ENCODE peak calls at places on chromosomes 5 and 9, in nine cellular contexts. E, R, H, Q, B, S, A, D and W are unnamed samples.

GRCh38 chr5:80010754-80011392 is 19.8 kb upstream of the MTX3 start:
- DNase-seq in R (no peak), E (no peak), B (no peak), S (no peak), A (no peak), D (no peak), H (no peak), Q (no peak), W (no peak)

GRCh38 chr9:128249914-128250838 is 25.6 kb downstream of the GOLGA2 start:
- DNase-seq in D (peak), Q (peak), S (peak), B (peak), A (peak), R (peak), H (peak), E (no peak), W (peak)

GRCh38 chr5:60870857-60871256 is 26.8 kb upstream of the ELOVL7 start:
- DNase-seq in D (no peak), H (no peak), S (no peak), Q (no peak), R (no peak), B (no peak), A (no peak), E (no peak), W (no peak)

GRCh38 chr5:135451581-135452360 is at the start of gene TIFAB:
- DNase-seq in B (no peak), S (no peak), R (no peak), H (no peak), A (no peak), D (no peak), Q (no peak), E (no peak), W (no peak)

GRCh38 chr5:94545870-94546625 is 72.4 kb downstream of the KIAA0825 start:
- DNase-seq in R (no peak), E (no peak), D (no peak), H (no peak), B (no peak), Q (no peak), S (peak), A (no peak), W (no peak)

GRCh38 chr5:76250463-76250862 is 152.6 kb upstream of the IQGAP2 start:
- DNase-seq in Q (no peak), R (no peak), B (no peak), D (no peak), S (no peak), A (no peak), H (no peak), E (no peak), W (no peak)

GRCh38 chr9:79279356-79279755 is 292.4 kb upstream of the TLE4 start:
- DNase-seq in E (no peak), R (no peak), H (no peak), A (no peak), Q (no peak), D (no peak), S (no peak), B (no peak), W (no peak)

GRCh38 chr5:122121782-122122465 is 7.4 kb upstream of the ZNF474 start:
- DNase-seq in A (no peak), E (no peak), H (no peak), D (no peak), B (no peak), R (no peak), S (no peak), Q (no peak), W (no peak)

GRCh38 chr5:168666356-168666755 is 87.2 kb upstream of the PANK3 start:
- DNase-seq in S (no peak), R (no peak), E (no peak), Q (no peak), B (no peak), A (no peak), D (no peak), H (no peak), W (no peak)

GRCh38 chr5:52705720-52706119 is 82.0 kb upstream of the ITGA1 start:
- DNase-seq in E (no peak), Q (no peak), D (no peak), R (no peak), B (no peak), S (no peak), A (no peak), H (no peak), W (no peak)

GRCh38 chr9:121434946-121435345 is 64.7 kb downstream of the GGTA1 start:
- DNase-seq in A (no peak), Q (no peak), S (no peak), H (no peak), D (no peak), B (no peak), E (no peak), R (no peak), W (no peak)

GRCh38 chr5:137273511-137273910 is 225.6 kb downstream of the SPOCK1 start:
- DNase-seq in S (no peak), D (no peak), H (no peak), R (no peak), E (no peak), Q (no peak), B (no peak), A (no peak), W (no peak)

GRCh38 chr9:128860937-128861336 is 20.8 kb downstream of the KYAT1 start:
- DNase-seq in R (no peak), D (no peak), Q (no peak), E (no peak), B (no peak), A (no peak), S (no peak), H (no peak), W (no peak)

GRCh38 chr5:175214152-175214551 is 229.8 kb downstream of the DRD1 start:
- DNase-seq in H (no peak), E (no peak), Q (no peak), D (no peak), R (no peak), B (no peak), A (no peak), S (peak), W (no peak)

GRCh38 chr5:9782806-9783560 is 152.8 kb upstream of the TAS2R1 start:
- DNase-seq in D (no peak), S (no peak), H (no peak), R (no peak), E (no peak), Q (no peak), A (no peak), B (no peak), W (no peak)

GRCh38 chr9:128081052-128081451 is 13.0 kb downstream of the SLC25A25 start:
- DNase-seq in B (no peak), H (no peak), E (no peak), Q (no peak), D (no peak), S (no peak), A (no peak), R (no peak), W (no peak)

GRCh38 chr9:135307314-135307713 is 172.3 kb upstream of the PPP1R26 start:
- DNase-seq in Q (no peak), H (no peak), D (no peak), E (no peak), R (no peak), S (no peak), B (no peak), A (no peak), W (no peak)

GRCh38 chr5:6847896-6848295 is 134.7 kb downstream of the TENT4A start:
- DNase-seq in S (no peak), H (no peak), A (no peak), R (no peak), B (no peak), Q (no peak), E (no peak), D (no peak), W (no peak)

GRCh38 chr9:110835859-110836271 is 167.3 kb downstream of the MUSK start:
- DNase-seq in S (no peak), D (no peak), A (no peak), B (no peak), H (no peak), E (no peak), R (no peak), Q (no peak), W (no peak)

GRCh38 chr9:79858509-79858908 is 286.7 kb downstream of the TLE4 start:
- DNase-seq in H (peak), Q (no peak), S (no peak), D (no peak), E (no peak), B (no peak), R (no peak), A (no peak), W (no peak)

GRCh38 chr9:115398313-115398650 is 280.3 kb upstream of the TNC start:
- DNase-seq in S (no peak), E (no peak), R (no peak), H (no peak), D (no peak), B (no peak), Q (no peak), A (no peak), W (no peak)